ENCODE peak calls at places on chromosomes 12 and 14, in seven cellular contexts. L, J, A, F, O, M and H are unnamed samples.

GRCh38 chr12:90896164-90896563 is 58.8 kb downstream of the CCER1 start:
- DNase-seq in J (no peak), O (no peak), M (no peak), A (no peak), L (peak), F (no peak), H (peak)

GRCh38 chr12:110198386-110198785 is 74.2 kb downstream of the IFT81 start:
- DNase-seq in F (no peak), J (no peak), A (no peak), M (no peak), L (no peak), O (no peak), H (peak)

GRCh38 chr12:75660805-75661404 is 149.5 kb upstream of the KRR1 start:
- DNase-seq in O (no peak), F (no peak), L (peak), M (no peak), A (no peak), J (no peak), H (peak)

GRCh38 chr14:70052990-70053389 is 135.8 kb downstream of the SLC8A3 start:
- DNase-seq in A (no peak), M (no peak), O (no peak), J (no peak), F (peak), L (no peak), H (peak)

GRCh38 chr12:2686280-2686646 is 108.5 kb upstream of the FKBP4 start:
- DNase-seq in M (no peak), F (no peak), L (no peak), J (no peak), O (no peak), A (no peak), H (no peak)

GRCh38 chr14:52110441-52111086 is 41.7 kb upstream of the NID2 start:
- DNase-seq in M (no peak), O (no peak), A (no peak), F (no peak), L (no peak), J (no peak), H (peak)

GRCh38 chr12:2891240-2892053 is 756 bp downstream of the TULP3 start:
- DNase-seq in J (peak), M (no peak), A (no peak), L (no peak), F (peak), O (peak), H (peak)

GRCh38 chr12:9969673-9970072 is 1.5 kb upstream of the CLEC12A start:
- DNase-seq in O (no peak), A (no peak), M (no peak), J (no peak), L (no peak), F (no peak), H (no peak)

DNA sequence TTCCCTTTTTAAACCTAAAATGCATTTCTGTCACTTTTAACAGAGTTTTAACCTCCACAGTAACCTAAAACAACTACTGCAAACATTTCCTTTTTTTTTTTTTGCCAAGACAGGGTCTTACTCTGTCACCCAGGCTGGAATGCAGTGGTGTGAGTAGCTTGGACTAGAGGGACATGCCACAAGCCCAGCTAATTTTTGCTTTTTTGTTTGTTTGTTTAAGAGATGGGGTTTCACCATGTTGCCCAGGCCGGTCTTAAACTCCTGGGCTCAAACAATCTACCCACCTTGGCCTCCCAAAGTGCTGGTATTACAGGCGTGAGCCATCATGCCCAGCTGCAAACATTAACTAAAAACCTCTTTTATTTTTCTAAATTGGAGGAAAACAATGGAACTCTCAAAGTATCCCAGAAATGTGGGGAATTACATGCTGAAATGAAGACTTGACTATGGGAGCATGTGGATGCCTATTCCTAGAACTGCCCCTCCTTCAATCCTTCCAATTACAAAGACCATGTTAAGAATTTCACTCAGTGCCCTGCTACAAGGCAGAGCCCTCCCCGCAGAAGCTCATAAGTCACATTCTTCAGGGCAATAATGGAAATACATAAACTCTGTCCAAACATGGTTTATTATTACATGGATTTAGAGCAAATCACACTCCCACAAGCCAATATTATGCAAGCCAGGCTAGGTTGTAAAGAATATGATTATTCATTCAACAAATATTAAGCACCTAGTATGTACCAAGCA is 66.9 kb downstream of the C12orf56 start:
- DNase-seq in F (no peak), A (no peak), J (no peak), O (no peak), L (no peak), M (no peak), H (no peak)
- H2AFZ ChIP-seq in F (no peak), A (no peak), J (no peak), O (no peak), L (no peak), M (no peak), H (no peak)

DNA sequence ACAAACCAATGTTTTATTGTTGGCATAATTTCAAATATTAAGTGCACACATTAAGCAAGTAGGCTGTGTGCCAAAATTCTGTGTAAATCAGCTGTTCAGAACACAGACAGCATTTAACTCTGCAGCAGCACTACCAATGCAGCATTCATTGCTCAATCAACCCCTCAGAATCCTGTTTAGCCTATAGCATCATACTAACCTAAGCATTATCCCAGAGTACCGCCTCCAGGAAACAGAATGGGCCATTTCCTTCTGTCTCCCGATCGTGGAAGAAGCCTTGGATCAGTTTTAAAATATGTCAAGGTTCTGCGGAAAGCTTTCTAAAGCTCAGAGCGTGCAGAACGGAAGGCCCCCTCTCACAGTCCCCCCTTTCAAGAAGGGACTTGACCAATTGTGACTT is 3.3 kb downstream of the IL26 start:
- DNase-seq in M (no peak), O (no peak), J (no peak), L (no peak), F (no peak), A (no peak), H (peak)
- TF ChIP-seq RAD21 in M (no peak), O (no peak), J (no peak), L (no peak), F (no peak), A (no peak), H (no peak)

GRCh38 chr12:97968641-97969171 is 506.1 kb downstream of the RMST start:
- DNase-seq in F (no peak), A (no peak), L (no peak), J (no peak), O (peak), M (no peak), H (no peak)
- H2AFZ ChIP-seq in F (no peak), A (no peak), L (no peak), J (no peak), O (no peak), M (no peak), H (no peak)

GRCh38 chr14:68748260-68748659 is 44.6 kb downstream of the ZFP36L1 start:
- DNase-seq in F (no peak), O (no peak), J (peak), L (no peak), M (no peak), A (no peak), H (no peak)

GRCh38 chr14:68748691-68749090 is 44.2 kb downstream of the ZFP36L1 start:
- DNase-seq in M (no peak), F (no peak), O (no peak), A (no peak), L (no peak), J (no peak), H (no peak)

GRCh38 chr14:68753696-68754095 is 39.2 kb downstream of the ZFP36L1 start:
- DNase-seq in A (no peak), J (no peak), O (no peak), F (no peak), L (no peak), M (no peak), H (peak)

GRCh38 chr14:68747366-68747765 is 45.5 kb downstream of the ZFP36L1 start:
- DNase-seq in M (no peak), L (no peak), J (no peak), A (no peak), F (no peak), O (no peak), H (no peak)

GRCh38 chr14:68749487-68750475 is 43.1 kb downstream of the ZFP36L1 start:
- DNase-seq in A (no peak), O (no peak), F (no peak), J (peak), L (no peak), M (no peak), H (peak)
- TF ChIP-seq RAD21 in A (no peak), O (no peak), F (no peak), J (no peak), L (no peak), M (no peak), H (no peak)

GRCh38 chr12:92601680-92602079 is 101.1 kb upstream of the PLEKHG7 start:
- DNase-seq in L (no peak), F (no peak), J (no peak), M (no peak), O (no peak), A (no peak), H (no peak)
- H2AFZ ChIP-seq in L (no peak), F (no peak), J (peak), M (no peak), O (no peak), A (no peak), H (no peak)

DNA sequence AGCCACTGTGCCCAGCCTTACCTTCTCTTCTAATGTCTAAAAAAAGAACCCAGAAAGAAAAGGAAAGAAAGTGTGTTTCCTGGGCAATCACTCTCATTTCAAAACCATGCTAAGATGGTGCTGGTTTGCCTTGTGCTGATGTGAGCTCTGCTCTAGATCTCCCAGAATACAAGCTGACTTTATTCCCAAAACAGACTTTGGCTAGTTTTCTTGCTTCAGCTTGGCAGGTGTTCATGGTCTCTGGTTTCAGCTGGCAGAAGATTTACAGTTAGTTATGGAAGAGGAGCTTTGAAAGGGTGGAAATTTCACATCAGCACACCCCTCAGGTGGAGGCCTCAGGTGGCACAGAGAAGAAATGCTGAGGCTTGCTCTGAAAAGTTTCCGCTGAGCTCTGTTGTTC is 34.4 kb downstream of the PPP1R36 start:
- DNase-seq in M (no peak), J (no peak), L (no peak), F (no peak), O (no peak), A (no peak), H (no peak)
- TF ChIP-seq RAD21 in M (no peak), J (no peak), L (no peak), F (no peak), O (no peak), A (no peak), H (no peak)

GRCh38 chr14:103073367-103073875 is 10.6 kb upstream of the LBHD2 start:
- DNase-seq in M (no peak), O (no peak), L (no peak), J (no peak), A (no peak), F (no peak), H (no peak)

GRCh38 chr14:103072595-103073366 is 11.2 kb upstream of the LBHD2 start:
- DNase-seq in L (no peak), F (no peak), A (no peak), M (no peak), J (no peak), O (no peak), H (no peak)

GRCh38 chr14:103071544-103072251 is 12.3 kb upstream of the LBHD2 start:
- DNase-seq in L (no peak), A (no peak), F (no peak), J (no peak), M (no peak), O (no peak), H (no peak)

GRCh38 chr14:103073876-103074698 is 9.9 kb upstream of the LBHD2 start:
- DNase-seq in J (no peak), A (no peak), O (peak), L (no peak), M (no peak), F (no peak), H (no peak)

GRCh38 chr14:103074699-103075341 is 9.2 kb upstream of the LBHD2 start:
- DNase-seq in F (peak), A (no peak), L (no peak), J (peak), M (no peak), O (peak), H (no peak)
- H2AFZ ChIP-seq in F (no peak), A (peak), L (no peak), J (peak), M (peak), O (peak), H (peak)

DNA sequence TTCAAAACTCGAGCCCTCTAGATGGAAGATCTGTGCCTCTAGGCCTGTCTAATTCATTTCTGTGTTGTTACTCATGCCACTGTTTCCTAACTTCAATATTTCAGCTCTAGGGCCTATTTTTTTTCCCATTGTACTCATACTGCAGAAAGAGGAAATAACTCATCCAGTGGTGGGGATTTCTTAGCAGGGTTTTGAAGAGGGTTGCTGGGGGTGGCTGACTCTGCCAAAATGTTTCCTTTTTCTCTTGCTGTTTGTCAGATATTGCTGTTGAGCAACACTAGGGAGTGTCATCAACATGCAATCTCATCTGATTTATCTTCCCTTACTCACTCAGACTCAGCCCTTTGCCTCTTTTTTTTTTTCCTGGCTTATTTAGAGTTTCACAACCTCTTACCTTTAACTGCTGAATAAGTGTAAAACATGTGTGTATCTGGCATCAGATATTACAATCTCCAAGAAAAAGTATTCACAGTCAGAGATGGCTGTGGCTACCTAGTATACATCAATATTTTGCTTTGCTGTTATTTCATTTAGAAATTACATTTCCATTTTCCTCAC is 189.5 kb downstream of the DUSP6 start:
- DNase-seq in O (no peak), F (no peak), L (peak), J (no peak), A (peak), M (no peak), H (peak)
- TF ChIP-seq RAD21 in O (no peak), F (no peak), L (peak), J (peak), A (no peak), M (no peak), H (no peak)